ENCODE peak calls at places on chromosomes 12 and 14, in seven cellular contexts. One of them, this sample, is unnamed.

GRCh38 chr12:63419119-63419518 is 249.2 kb downstream of the DPY19L2 start:
- DNase-seq in PC-3: peak; percentile 73
- DNase-seq in iPS DF 6.9: no peak
- DNase-seq in ovary: no peak
- DNase-seq in osteoblast: no peak
- DNase-seq in kidney epithelial cell: peak; percentile 32
- DNase-seq in A549: no peak
- DNase-seq in this sample: no peak

GRCh38 chr12:81468206-81468605 is 290.9 kb downstream of the PPFIA2 start:
- DNase-seq in PC-3: peak; percentile 37
- DNase-seq in iPS DF 6.9: no peak
- DNase-seq in ovary: no peak
- DNase-seq in osteoblast: peak; percentile 38
- DNase-seq in kidney epithelial cell: no peak
- DNase-seq in A549: no peak
- DNase-seq in this sample: no peak

GRCh38 chr12:53058674-53059433 is 9.0 kb downstream of the TNS2 start:
- DNase-seq in PC-3: no peak
- DNase-seq in iPS DF 6.9: no peak
- DNase-seq in ovary: no peak
- DNase-seq in osteoblast: peak; percentile 79
- DNase-seq in kidney epithelial cell: no peak
- DNase-seq in A549: no peak
- DNase-seq in this sample: no peak

GRCh38 chr12:48972213-48973021 is 882 bp upstream of the WNT10B start:
- DNase-seq in PC-3: no peak
- DNase-seq in iPS DF 6.9: no peak
- DNase-seq in ovary: no peak
- DNase-seq in osteoblast: peak; percentile 90
- DNase-seq in kidney epithelial cell: no peak
- DNase-seq in A549: no peak
- DNase-seq in this sample: no peak

GRCh38 chr12:93466625-93467350 is 526 bp upstream of the MRPL42 start:
- DNase-seq in PC-3: no peak
- DNase-seq in iPS DF 6.9: no peak
- DNase-seq in ovary: peak; percentile 15
- DNase-seq in osteoblast: no peak
- DNase-seq in kidney epithelial cell: no peak
- DNase-seq in A549: no peak
- DNase-seq in this sample: no peak

GRCh38 chr14:52834440-52834842 is 43.0 kb upstream of the GNPNAT1 start:
- DNase-seq in PC-3: peak; percentile 92
- DNase-seq in iPS DF 6.9: no peak
- DNase-seq in ovary: no peak
- DNase-seq in osteoblast: peak; percentile 83
- DNase-seq in kidney epithelial cell: no peak
- DNase-seq in A549: peak; percentile 24
- DNase-seq in this sample: no peak

GRCh38 chr14:101254805-101255764 is 306.2 kb upstream of the DIO3 start:
- DNase-seq in PC-3: no peak
- DNase-seq in iPS DF 6.9: no peak
- DNase-seq in ovary: peak; percentile 40
- DNase-seq in osteoblast: peak; percentile 51
- DNase-seq in kidney epithelial cell: no peak
- DNase-seq in A549: no peak
- DNase-seq in this sample: no peak

GRCh38 chr14:91388551-91388975 is 29.1 kb downstream of the CCDC88C start:
- DNase-seq in PC-3: no peak
- DNase-seq in iPS DF 6.9: no peak
- DNase-seq in ovary: no peak
- DNase-seq in osteoblast: no peak
- DNase-seq in kidney epithelial cell: no peak
- DNase-seq in A549: no peak
- DNase-seq in this sample: no peak

GRCh38 chr12:15978431-15978950 is 67.4 kb downstream of the DERA start:
- DNase-seq in PC-3: peak; percentile 68
- DNase-seq in iPS DF 6.9: no peak
- DNase-seq in ovary: no peak
- DNase-seq in osteoblast: no peak
- DNase-seq in kidney epithelial cell: peak; percentile 67
- DNase-seq in A549: no peak
- DNase-seq in this sample: no peak

GRCh38 chr12:126362964-126363363 is 1297.7 kb downstream of the AACS start:
- DNase-seq in PC-3: no peak
- DNase-seq in iPS DF 6.9: no peak
- DNase-seq in ovary: no peak
- DNase-seq in osteoblast: no peak
- DNase-seq in kidney epithelial cell: no peak
- DNase-seq in A549: no peak
- DNase-seq in this sample: no peak

GRCh38 chr12:105783983-105784947 is 354.5 kb downstream of the NUAK1 start:
- DNase-seq in PC-3: no peak
- DNase-seq in iPS DF 6.9: no peak
- DNase-seq in ovary: no peak
- DNase-seq in osteoblast: no peak
- DNase-seq in kidney epithelial cell: no peak
- DNase-seq in A549: no peak
- DNase-seq in this sample: peak; percentile 10

GRCh38 chr12:132170094-132170636 is 25.9 kb downstream of the NOC4L start:
- DNase-seq in PC-3: peak; percentile 63
- DNase-seq in iPS DF 6.9: no peak
- DNase-seq in ovary: no peak
- DNase-seq in osteoblast: peak; percentile 98
- DNase-seq in kidney epithelial cell: no peak
- DNase-seq in A549: no peak
- DNase-seq in this sample: peak; percentile 78

GRCh38 chr12:4822572-4822971 is 87.1 kb upstream of the KCNA1 start:
- DNase-seq in PC-3: no peak
- DNase-seq in iPS DF 6.9: no peak
- DNase-seq in ovary: no peak
- DNase-seq in osteoblast: no peak
- DNase-seq in kidney epithelial cell: no peak
- DNase-seq in A549: no peak
- DNase-seq in this sample: no peak

GRCh38 chr12:39905152-39905551 is 200.7 kb downstream of the SLC2A13 start:
- DNase-seq in PC-3: no peak
- DNase-seq in iPS DF 6.9: no peak
- DNase-seq in ovary: peak; percentile 13
- DNase-seq in osteoblast: peak; percentile 65
- DNase-seq in kidney epithelial cell: no peak
- DNase-seq in A549: no peak
- DNase-seq in this sample: no peak

GRCh38 chr14:51081712-51082111 is 13.2 kb downstream of the TRIM9 start:
- DNase-seq in PC-3: no peak
- DNase-seq in iPS DF 6.9: no peak
- DNase-seq in ovary: no peak
- DNase-seq in osteoblast: no peak
- DNase-seq in kidney epithelial cell: no peak
- DNase-seq in A549: no peak
- DNase-seq in this sample: no peak

GRCh38 chr12:67433393-67434175 is 164.4 kb downstream of the CAND1 start:
- DNase-seq in PC-3: peak; percentile 45
- DNase-seq in iPS DF 6.9: no peak
- DNase-seq in ovary: no peak
- DNase-seq in osteoblast: no peak
- DNase-seq in kidney epithelial cell: no peak
- DNase-seq in A549: no peak
- DNase-seq in this sample: no peak

GRCh38 chr12:39972119-39972518 is 133.8 kb downstream of the SLC2A13 start:
- DNase-seq in PC-3: no peak
- DNase-seq in iPS DF 6.9: no peak
- DNase-seq in ovary: no peak
- DNase-seq in osteoblast: no peak
- DNase-seq in kidney epithelial cell: no peak
- DNase-seq in A549: no peak
- DNase-seq in this sample: no peak

GRCh38 chr14:73243748-73244147 is 6.4 kb downstream of the PAPLN start:
- DNase-seq in PC-3: no peak
- DNase-seq in iPS DF 6.9: no peak
- DNase-seq in ovary: no peak
- DNase-seq in osteoblast: no peak
- DNase-seq in kidney epithelial cell: no peak
- DNase-seq in A549: no peak
- DNase-seq in this sample: no peak

GRCh38 chr12:42585846-42586226 is 3.7 kb downstream of the PRICKLE1 start:
- DNase-seq in PC-3: no peak
- DNase-seq in iPS DF 6.9: no peak
- DNase-seq in ovary: no peak
- DNase-seq in osteoblast: no peak
- DNase-seq in kidney epithelial cell: no peak
- DNase-seq in A549: no peak
- DNase-seq in this sample: no peak

GRCh38 chr14:24634158-24634557 is at the start of gene GZMB:
- DNase-seq in PC-3: no peak
- DNase-seq in iPS DF 6.9: no peak
- DNase-seq in ovary: no peak
- DNase-seq in osteoblast: no peak
- DNase-seq in kidney epithelial cell: no peak
- DNase-seq in A549: no peak
- DNase-seq in this sample: no peak

GRCh38 chr12:11758838-11759509 is 109.5 kb downstream of the ETV6 start:
- DNase-seq in PC-3: no peak
- DNase-seq in iPS DF 6.9: no peak
- DNase-seq in ovary: no peak
- DNase-seq in osteoblast: no peak
- DNase-seq in kidney epithelial cell: no peak
- DNase-seq in A549: no peak
- DNase-seq in this sample: no peak

GRCh38 chr14:99737451-99737951 is 53.4 kb downstream of the CYP46A1 start:
- DNase-seq in PC-3: peak; percentile 69
- DNase-seq in iPS DF 6.9: no peak
- DNase-seq in ovary: no peak
- DNase-seq in osteoblast: peak; percentile 98
- DNase-seq in kidney epithelial cell: no peak
- DNase-seq in A549: peak; percentile 86
- DNase-seq in this sample: no peak

GRCh38 chr12:21615441-21615840 is 10.8 kb upstream of the GYS2 start:
- DNase-seq in PC-3: peak; percentile 2
- DNase-seq in iPS DF 6.9: no peak
- DNase-seq in ovary: no peak
- DNase-seq in osteoblast: no peak
- DNase-seq in kidney epithelial cell: no peak
- DNase-seq in A549: no peak
- DNase-seq in this sample: no peak

GRCh38 chr14:58332514-58332913 is 34.2 kb downstream of the ARID4A start:
- DNase-seq in PC-3: no peak
- DNase-seq in iPS DF 6.9: no peak
- DNase-seq in ovary: no peak
- DNase-seq in osteoblast: no peak
- DNase-seq in kidney epithelial cell: no peak
- DNase-seq in A549: no peak
- DNase-seq in this sample: no peak

GRCh38 chr12:24396266-24396665 is 446.8 kb upstream of the SOX5 start:
- DNase-seq in PC-3: no peak
- DNase-seq in iPS DF 6.9: no peak
- DNase-seq in ovary: no peak
- DNase-seq in osteoblast: no peak
- DNase-seq in kidney epithelial cell: no peak
- DNase-seq in A549: no peak
- DNase-seq in this sample: no peak
- H3K4me3 ChIP-seq in PC-3: no peak overlapping the region
- H3K4me3 ChIP-seq in iPS DF 6.9: no peak overlapping the region
- H3K4me3 ChIP-seq in ovary: no peak overlapping the region
- H3K4me3 ChIP-seq in osteoblast: no peak overlapping the region
- H3K4me3 ChIP-seq in kidney epithelial cell: no peak overlapping the region
- H3K4me3 ChIP-seq in A549: no peak overlapping the region
- H3K4me3 ChIP-seq in this sample: no peak overlapping the region

DNA sequence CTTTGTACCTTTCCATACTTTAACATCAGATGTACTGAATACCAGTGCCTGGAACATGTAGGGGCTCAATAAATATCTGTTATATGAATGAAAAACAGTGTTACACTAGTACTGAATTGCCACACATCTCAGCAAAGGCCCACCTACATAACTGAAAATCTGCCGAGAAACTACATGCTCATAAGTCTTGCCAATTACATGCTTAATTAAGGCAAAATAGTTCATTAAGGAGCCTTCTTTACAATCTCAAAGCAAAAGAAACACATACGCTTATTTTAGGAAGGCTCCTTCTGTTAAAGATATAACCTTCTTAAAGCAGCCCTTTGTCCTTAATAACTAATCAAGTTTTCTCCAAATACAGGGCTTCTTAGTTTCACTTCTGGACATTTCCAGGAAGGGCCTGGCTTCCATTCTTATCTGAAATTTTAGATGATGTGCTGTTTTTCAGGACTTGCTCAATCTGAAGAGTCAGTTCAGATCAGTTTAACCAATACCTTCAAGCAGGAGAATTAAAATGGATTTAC is 11.5 kb downstream of the LIMA1 start:
- DNase-seq in PC-3: no peak
- DNase-seq in iPS DF 6.9: no peak
- DNase-seq in ovary: no peak
- DNase-seq in osteoblast: no peak
- DNase-seq in kidney epithelial cell: no peak
- DNase-seq in A549: no peak
- DNase-seq in this sample: no peak
- H3K4me3 ChIP-seq in PC-3: no peak overlapping the region
- H3K4me3 ChIP-seq in iPS DF 6.9: no peak overlapping the region
- H3K4me3 ChIP-seq in ovary: peak overlapping the region; percentile 24
- H3K4me3 ChIP-seq in osteoblast: peak overlapping the region; percentile 47
- H3K4me3 ChIP-seq in kidney epithelial cell: no peak overlapping the region
- H3K4me3 ChIP-seq in A549: no peak overlapping the region
- H3K4me3 ChIP-seq in this sample: no peak overlapping the region

GRCh38 chr12:26528943-26529342 is 304.1 kb downstream of the ITPR2 start:
- DNase-seq in PC-3: no peak
- DNase-seq in iPS DF 6.9: no peak
- DNase-seq in ovary: no peak
- DNase-seq in osteoblast: no peak
- DNase-seq in kidney epithelial cell: no peak
- DNase-seq in A549: no peak
- DNase-seq in this sample: no peak
- H3K4me3 ChIP-seq in PC-3: no peak overlapping the region
- H3K4me3 ChIP-seq in iPS DF 6.9: no peak overlapping the region
- H3K4me3 ChIP-seq in ovary: no peak overlapping the region
- H3K4me3 ChIP-seq in osteoblast: no peak overlapping the region
- H3K4me3 ChIP-seq in kidney epithelial cell: no peak overlapping the region
- H3K4me3 ChIP-seq in A549: no peak overlapping the region
- H3K4me3 ChIP-seq in this sample: no peak overlapping the region

DNA sequence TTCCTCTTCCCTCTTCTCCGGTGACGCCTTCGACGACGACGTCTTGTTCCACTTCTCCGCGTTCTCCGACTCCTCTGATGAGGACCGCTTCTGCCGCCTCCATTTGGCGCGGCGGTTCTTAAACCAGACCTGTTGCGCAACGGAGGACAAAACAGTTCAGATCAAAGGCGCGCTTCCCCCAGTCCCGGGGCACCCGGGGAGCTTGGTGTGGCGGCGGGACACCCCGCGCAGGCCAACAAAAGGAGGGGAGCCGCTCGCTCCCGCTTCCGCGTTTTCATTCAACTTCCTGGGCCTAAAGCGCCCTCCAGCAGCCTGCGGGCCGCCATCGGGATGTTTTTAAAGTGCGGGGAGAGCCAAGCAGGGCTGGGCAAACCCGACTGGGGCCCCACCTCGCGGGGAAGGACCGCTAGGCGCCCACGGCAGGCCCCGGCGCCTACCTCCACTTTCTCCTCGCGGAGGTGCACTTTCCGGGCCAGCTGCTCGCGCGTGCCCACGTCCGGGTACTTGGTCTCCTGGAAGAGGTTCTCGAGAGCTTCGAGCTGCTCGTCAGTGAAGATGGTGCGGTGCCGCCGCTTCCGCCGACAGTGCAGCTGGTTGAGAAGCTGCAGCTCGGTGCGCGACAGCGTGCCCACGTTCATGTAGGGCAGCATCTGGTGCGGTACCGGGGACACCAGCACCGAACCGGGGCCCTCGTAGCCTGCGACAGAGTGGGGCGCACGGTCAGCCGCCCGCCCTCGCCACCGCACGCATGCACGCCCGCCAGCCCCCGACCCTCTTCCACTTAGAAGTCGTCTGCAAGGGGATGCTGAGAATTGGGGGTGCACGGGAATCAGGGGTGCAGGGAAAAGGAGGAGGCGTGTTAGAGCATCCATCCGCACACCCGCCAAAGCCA is 1.1 kb downstream of the GSC start:
- DNase-seq in PC-3: no peak
- DNase-seq in iPS DF 6.9: no peak
- DNase-seq in ovary: peak; percentile 15
- DNase-seq in osteoblast: peak; percentile 87
- DNase-seq in kidney epithelial cell: no peak
- DNase-seq in A549: no peak
- DNase-seq in this sample: no peak
- H3K4me3 ChIP-seq in PC-3: no peak overlapping the region
- H3K4me3 ChIP-seq in iPS DF 6.9: peak overlapping the region; percentile 34
- H3K4me3 ChIP-seq in ovary: peak overlapping the region; percentile 32
- H3K4me3 ChIP-seq in osteoblast: peak overlapping the region; percentile 68
- H3K4me3 ChIP-seq in kidney epithelial cell: no peak overlapping the region
- H3K4me3 ChIP-seq in A549: peak overlapping the region; percentile 67
- H3K4me3 ChIP-seq in this sample: peak overlapping the region; percentile 80

This sample was measured in SK-N-MC.